ENCODE peak calls at places on chromosomes 16 and 17, in ten cellular contexts. U is T1000, J is naive B cell, X is A172, G is G401, L is heart right ventricle, C is HEK293T, Q is NCI-H1105 treated with DMSO at 0.1 percent for 48 hours, T is GM23248, M is tibial nerve. A is an unnamed sample.

GRCh38 chr16:54926166-54926838 is 4.4 kb upstream of the IRX5 start:
- DNase-seq in J (no peak), C (no peak), U (no peak), M (no peak), G (no peak), T (peak), L (no peak), X (peak), Q (peak), A (peak)

GRCh38 chr17:73829676-73830280 is 185.5 kb upstream of the SDK2 start:
- DNase-seq in M (no peak), J (no peak), T (no peak), Q (no peak), U (no peak), G (no peak), C (no peak), L (no peak), X (no peak), A (no peak)

GRCh38 chr17:8900626-8901585 is 33.4 kb upstream of the PIK3R6 start:
- DNase-seq in C (no peak), T (no peak), L (no peak), U (no peak), X (no peak), M (no peak), J (peak), Q (no peak), G (no peak), A (no peak)

GRCh38 chr17:60749708-60750107 is 72.1 kb downstream of the BCAS3 start:
- DNase-seq in G (no peak), J (no peak), U (no peak), M (no peak), Q (no peak), C (no peak), X (no peak), T (no peak), L (no peak), A (no peak)

GRCh38 chr17:81471804-81472456 is 40.7 kb downstream of the ACTG1 start:
- DNase-seq in M (peak), L (no peak), T (peak), U (peak), X (peak), G (peak), J (no peak), Q (no peak), C (peak), A (peak)

GRCh38 chr17:51144266-51145022 is 8.9 kb upstream of the NME1 start:
- DNase-seq in J (no peak), X (no peak), U (no peak), G (no peak), M (no peak), L (no peak), Q (no peak), T (no peak), C (no peak), A (no peak)

GRCh38 chr17:77474292-77474988 is 333.7 kb downstream of the SEC14L1 start:
- DNase-seq in Q (no peak), J (no peak), U (no peak), L (no peak), T (peak), C (no peak), G (peak), X (no peak), M (no peak), A (peak)

GRCh38 chr17:1181769-1182137 is 2.0 kb upstream of the ABR start:
- DNase-seq in L (no peak), J (no peak), T (no peak), M (no peak), G (no peak), Q (no peak), C (no peak), U (no peak), X (no peak), A (no peak)

GRCh38 chr16:19601083-19601976 is 45.8 kb downstream of the VPS35L start:
- DNase-seq in T (peak), M (peak), X (peak), L (no peak), Q (peak), U (no peak), J (no peak), C (peak), G (peak), A (peak)

GRCh38 chr17:49822829-49823228 is 25.0 kb downstream of the TAC4 start:
- DNase-seq in X (no peak), L (peak), J (no peak), T (peak), G (no peak), C (no peak), M (peak), Q (no peak), U (no peak), A (peak)

GRCh38 chr17:77280304-77280910 is 139.6 kb downstream of the SEC14L1 start:
- DNase-seq in U (peak), T (peak), M (no peak), Q (no peak), C (no peak), X (peak), G (peak), L (no peak), J (no peak), A (no peak)

GRCh38 chr17:44925731-44926697 is 10.7 kb upstream of the GFAP start:
- DNase-seq in X (no peak), T (no peak), M (no peak), G (no peak), J (no peak), L (no peak), U (no peak), C (no peak), Q (no peak), A (no peak)

GRCh38 chr17:28174352-28175046 is 132.0 kb downstream of the NLK start:
- DNase-seq in L (no peak), C (no peak), U (no peak), T (no peak), Q (no peak), J (no peak), X (peak), M (no peak), G (no peak), A (no peak)

GRCh38 chr16:14562691-14563491 is 67.2 kb downstream of the PARN start:
- DNase-seq in X (no peak), M (peak), L (peak), T (peak), U (no peak), C (peak), G (no peak), J (no peak), Q (no peak), A (peak)

GRCh38 chr17:16040710-16041251 is 41.2 kb downstream of the TTC19 start:
- DNase-seq in T (peak), C (no peak), G (peak), L (no peak), M (no peak), J (no peak), Q (no peak), U (no peak), X (peak), A (peak)

GRCh38 chr16:24508614-24509013 is 30.8 kb upstream of the RBBP6 start:
- DNase-seq in U (no peak), M (no peak), L (no peak), Q (peak), C (no peak), J (no peak), T (peak), X (peak), G (peak), A (peak)

GRCh38 chr16:20763461-20764232 is at the start of gene ACSM3:
- DNase-seq in Q (no peak), M (peak), J (peak), C (peak), L (peak), X (peak), T (peak), G (peak), U (no peak), A (peak)

GRCh38 chr16:85455534-85455933 is 157.6 kb upstream of the GSE1 start:
- DNase-seq in Q (no peak), X (no peak), M (no peak), C (no peak), G (no peak), U (no peak), J (no peak), L (no peak), T (no peak), A (no peak)

GRCh38 chr17:57739402-57740224 is 5.5 kb downstream of the CCDC182 start:
- DNase-seq in T (peak), M (no peak), X (peak), Q (peak), L (no peak), C (peak), U (no peak), J (no peak), G (peak), A (no peak)

GRCh38 chr17:30021708-30022317 is 80.4 kb downstream of the EFCAB5 start:
- DNase-seq in C (peak), X (peak), Q (peak), U (peak), L (no peak), M (peak), J (peak), T (peak), G (peak), A (peak)

GRCh38 chr16:85146922-85147651 is 34.8 kb upstream of the CIBAR2 start:
- DNase-seq in C (no peak), X (no peak), L (no peak), U (no peak), J (no peak), Q (no peak), M (no peak), G (no peak), T (no peak), A (no peak)

GRCh38 chr17:16013943-16014407 is 14.4 kb downstream of the TTC19 start:
- DNase-seq in U (no peak), L (no peak), X (peak), T (peak), Q (peak), C (peak), J (no peak), M (no peak), G (peak), A (peak)